ENCODE peak calls at places on chromosomes 4 and X, in ten cellular contexts. One of them, this sample, is unnamed.
A peak's percentile ranks its signal among the peaks of the same experiment; 100 is the strongest.

GRCh38 chr4:98653006-98653405 is 5.4 kb downstream of the TSPAN5 start:
- DNase-seq in neural crest cell: no peak
- DNase-seq in AG10803: peak; percentile 80
- DNase-seq in left ventricle myocardium inferior: no peak
- DNase-seq in HCT116: no peak
- DNase-seq in fibroblast of lung: peak; percentile 80
- DNase-seq in endothelial cell: no peak
- DNase-seq in esophagus squamous epithelium: no peak
- DNase-seq in colonic mucosa: no peak
- DNase-seq in endothelial cell of umbilical vein: no peak
- DNase-seq in this sample: no peak

GRCh38 chr4:122617597-122618593 is 3.0 kb downstream of the IL21 start:
- DNase-seq in neural crest cell: no peak
- DNase-seq in AG10803: peak; percentile 18
- DNase-seq in left ventricle myocardium inferior: no peak
- DNase-seq in HCT116: no peak
- DNase-seq in fibroblast of lung: no peak
- DNase-seq in endothelial cell: no peak
- DNase-seq in esophagus squamous epithelium: no peak
- DNase-seq in colonic mucosa: no peak
- DNase-seq in endothelial cell of umbilical vein: no peak
- DNase-seq in this sample: no peak

GRCh38 chr4:170776983-170777382 is 687.2 kb upstream of the AADAT start:
- DNase-seq in neural crest cell: no peak
- DNase-seq in AG10803: no peak
- DNase-seq in left ventricle myocardium inferior: no peak
- DNase-seq in HCT116: no peak
- DNase-seq in fibroblast of lung: no peak
- DNase-seq in endothelial cell: no peak
- DNase-seq in esophagus squamous epithelium: no peak
- DNase-seq in colonic mucosa: no peak
- DNase-seq in endothelial cell of umbilical vein: no peak
- DNase-seq in this sample: no peak

GRCh38 chrX:150408007-150408406 is 44.9 kb downstream of the MAMLD1 start:
- DNase-seq in neural crest cell: no peak
- DNase-seq in AG10803: no peak
- DNase-seq in left ventricle myocardium inferior: no peak
- DNase-seq in HCT116: no peak
- DNase-seq in fibroblast of lung: no peak
- DNase-seq in endothelial cell: no peak
- DNase-seq in esophagus squamous epithelium: no peak
- DNase-seq in colonic mucosa: no peak
- DNase-seq in endothelial cell of umbilical vein: no peak
- DNase-seq in this sample: no peak

GRCh38 chr4:75015627-75016026 is 82.7 kb downstream of the PARM1 start:
- DNase-seq in neural crest cell: no peak
- DNase-seq in AG10803: no peak
- DNase-seq in left ventricle myocardium inferior: peak; percentile 59
- DNase-seq in HCT116: no peak
- DNase-seq in fibroblast of lung: no peak
- DNase-seq in endothelial cell: no peak
- DNase-seq in esophagus squamous epithelium: no peak
- DNase-seq in colonic mucosa: no peak
- DNase-seq in endothelial cell of umbilical vein: no peak
- DNase-seq in this sample: no peak

GRCh38 chr4:8355864-8356565 is 84.5 kb downstream of the ACOX3 start:
- DNase-seq in neural crest cell: no peak
- DNase-seq in AG10803: peak; percentile 49
- DNase-seq in left ventricle myocardium inferior: no peak
- DNase-seq in HCT116: no peak
- DNase-seq in fibroblast of lung: no peak
- DNase-seq in endothelial cell: no peak
- DNase-seq in esophagus squamous epithelium: no peak
- DNase-seq in colonic mucosa: no peak
- DNase-seq in endothelial cell of umbilical vein: peak; percentile 36
- DNase-seq in this sample: no peak

GRCh38 chr4:145609494-145610427 is 9.4 kb upstream of the MMAA start:
- DNase-seq in neural crest cell: peak; percentile 68
- DNase-seq in AG10803: peak; percentile 72
- DNase-seq in left ventricle myocardium inferior: peak; percentile 31
- DNase-seq in HCT116: peak; percentile 68
- DNase-seq in fibroblast of lung: peak; percentile 82
- DNase-seq in endothelial cell: peak; percentile 78
- DNase-seq in esophagus squamous epithelium: no peak
- DNase-seq in colonic mucosa: peak; percentile 75
- DNase-seq in endothelial cell of umbilical vein: peak; percentile 91
- DNase-seq in this sample: peak; percentile 61

GRCh38 chrX:31483336-31483735 is 411.5 kb upstream of the FTHL17 start:
- DNase-seq in neural crest cell: no peak
- DNase-seq in AG10803: peak; percentile 63
- DNase-seq in left ventricle myocardium inferior: no peak
- DNase-seq in HCT116: no peak
- DNase-seq in fibroblast of lung: peak; percentile 83
- DNase-seq in endothelial cell: no peak
- DNase-seq in esophagus squamous epithelium: no peak
- DNase-seq in colonic mucosa: no peak
- DNase-seq in endothelial cell of umbilical vein: peak; percentile 77
- DNase-seq in this sample: no peak

GRCh38 chr4:36979494-36979893 is 265.0 kb upstream of the NWD2 start:
- DNase-seq in neural crest cell: no peak
- DNase-seq in AG10803: no peak
- DNase-seq in left ventricle myocardium inferior: no peak
- DNase-seq in HCT116: no peak
- DNase-seq in fibroblast of lung: no peak
- DNase-seq in endothelial cell: no peak
- DNase-seq in esophagus squamous epithelium: no peak
- DNase-seq in colonic mucosa: peak; percentile 88
- DNase-seq in endothelial cell of umbilical vein: no peak
- DNase-seq in this sample: no peak

GRCh38 chr4:78566834-78567501 is 15.4 kb downstream of the ANXA3 start:
- DNase-seq in neural crest cell: no peak
- DNase-seq in AG10803: no peak
- DNase-seq in left ventricle myocardium inferior: no peak
- DNase-seq in HCT116: no peak
- DNase-seq in fibroblast of lung: no peak
- DNase-seq in endothelial cell: no peak
- DNase-seq in esophagus squamous epithelium: no peak
- DNase-seq in colonic mucosa: no peak
- DNase-seq in endothelial cell of umbilical vein: no peak
- DNase-seq in this sample: no peak

GRCh38 chr4:44545781-44546180 is 97.2 kb upstream of the KCTD8 start:
- DNase-seq in neural crest cell: no peak
- DNase-seq in AG10803: no peak
- DNase-seq in left ventricle myocardium inferior: no peak
- DNase-seq in HCT116: no peak
- DNase-seq in fibroblast of lung: no peak
- DNase-seq in endothelial cell: no peak
- DNase-seq in esophagus squamous epithelium: no peak
- DNase-seq in colonic mucosa: no peak
- DNase-seq in endothelial cell of umbilical vein: no peak
- DNase-seq in this sample: no peak

GRCh38 chr4:178271386-178271785 is 829.1 kb upstream of the AGA start:
- DNase-seq in neural crest cell: no peak
- DNase-seq in AG10803: no peak
- DNase-seq in left ventricle myocardium inferior: no peak
- DNase-seq in HCT116: no peak
- DNase-seq in fibroblast of lung: no peak
- DNase-seq in endothelial cell: no peak
- DNase-seq in esophagus squamous epithelium: no peak
- DNase-seq in colonic mucosa: no peak
- DNase-seq in endothelial cell of umbilical vein: no peak
- DNase-seq in this sample: no peak

GRCh38 chr4:178273168-178273567 is 830.9 kb upstream of the AGA start:
- DNase-seq in neural crest cell: no peak
- DNase-seq in AG10803: no peak
- DNase-seq in left ventricle myocardium inferior: no peak
- DNase-seq in HCT116: no peak
- DNase-seq in fibroblast of lung: no peak
- DNase-seq in endothelial cell: no peak
- DNase-seq in esophagus squamous epithelium: no peak
- DNase-seq in colonic mucosa: no peak
- DNase-seq in endothelial cell of umbilical vein: no peak
- DNase-seq in this sample: no peak

GRCh38 chr4:178275671-178276360 is 833.6 kb upstream of the AGA start:
- DNase-seq in neural crest cell: no peak
- DNase-seq in AG10803: no peak
- DNase-seq in left ventricle myocardium inferior: no peak
- DNase-seq in HCT116: no peak
- DNase-seq in fibroblast of lung: no peak
- DNase-seq in endothelial cell: no peak
- DNase-seq in esophagus squamous epithelium: no peak
- DNase-seq in colonic mucosa: no peak
- DNase-seq in endothelial cell of umbilical vein: no peak
- DNase-seq in this sample: no peak
- TF ChIP-seq CTCF in neural crest cell: peak; percentile 36
- TF ChIP-seq CTCF in AG10803: no peak
- TF ChIP-seq CTCF in left ventricle myocardium inferior: no peak
- TF ChIP-seq CTCF in HCT116: no peak
- TF ChIP-seq CTCF in fibroblast of lung: no peak
- TF ChIP-seq CTCF in endothelial cell: peak; percentile 38
- TF ChIP-seq CTCF in esophagus squamous epithelium: no peak
- TF ChIP-seq CTCF in colonic mucosa: no peak
- TF ChIP-seq CTCF in endothelial cell of umbilical vein: no peak
- TF ChIP-seq CTCF in this sample: no peak

DNA sequence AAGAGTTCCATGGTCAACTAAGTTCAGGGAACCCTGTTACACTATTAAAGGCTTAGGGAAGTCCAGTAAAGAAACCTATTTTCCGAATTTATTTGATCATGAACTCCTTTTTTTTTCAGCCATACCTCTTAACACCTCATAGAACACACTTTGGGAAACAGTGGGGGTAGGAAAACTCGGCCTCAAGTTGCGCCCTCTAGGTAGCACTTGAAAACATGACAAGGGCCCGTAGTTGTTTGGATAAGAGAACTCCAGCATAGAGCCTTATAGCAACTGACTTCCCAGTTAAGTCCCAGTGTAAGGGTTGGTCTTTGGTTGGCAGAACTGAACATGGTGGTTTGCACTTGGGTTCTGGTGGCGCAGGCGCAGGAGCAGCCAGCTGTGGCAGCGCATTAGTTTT is 14.4 kb downstream of the OGT start:
- DNase-seq in neural crest cell: no peak
- DNase-seq in AG10803: no peak
- DNase-seq in left ventricle myocardium inferior: no peak
- DNase-seq in HCT116: no peak
- DNase-seq in fibroblast of lung: no peak
- DNase-seq in endothelial cell: no peak
- DNase-seq in esophagus squamous epithelium: no peak
- DNase-seq in colonic mucosa: no peak
- DNase-seq in endothelial cell of umbilical vein: no peak
- DNase-seq in this sample: no peak
- TF ChIP-seq CTCF in neural crest cell: no peak
- TF ChIP-seq CTCF in AG10803: no peak
- TF ChIP-seq CTCF in left ventricle myocardium inferior: no peak
- TF ChIP-seq CTCF in HCT116: no peak
- TF ChIP-seq CTCF in fibroblast of lung: no peak
- TF ChIP-seq CTCF in endothelial cell: no peak
- TF ChIP-seq CTCF in esophagus squamous epithelium: no peak
- TF ChIP-seq CTCF in colonic mucosa: no peak
- TF ChIP-seq CTCF in endothelial cell of umbilical vein: no peak
- TF ChIP-seq CTCF in this sample: no peak

DNA sequence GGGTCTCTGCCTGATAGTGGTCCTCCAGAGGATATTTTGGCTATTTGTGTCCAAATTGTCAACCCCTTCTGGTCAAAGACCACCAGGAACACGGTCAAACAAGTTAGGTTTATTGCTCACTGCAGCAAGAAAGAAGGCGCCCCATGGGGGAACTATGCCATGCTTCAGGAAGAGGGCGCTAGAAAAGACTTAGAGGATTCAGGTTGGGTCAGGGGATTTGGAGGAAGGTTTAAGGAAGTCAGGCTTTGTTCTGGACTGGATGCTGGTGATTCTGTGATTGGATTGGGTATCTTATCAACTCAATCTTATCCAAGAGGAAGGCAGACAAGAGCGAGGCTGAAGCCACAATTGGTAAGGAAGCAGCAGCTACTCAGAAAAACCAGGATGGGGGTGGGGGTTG is 14.3 kb upstream of the ELF4 start:
- DNase-seq in neural crest cell: no peak
- DNase-seq in AG10803: no peak
- DNase-seq in left ventricle myocardium inferior: no peak
- DNase-seq in HCT116: no peak
- DNase-seq in fibroblast of lung: no peak
- DNase-seq in endothelial cell: no peak
- DNase-seq in esophagus squamous epithelium: no peak
- DNase-seq in colonic mucosa: no peak
- DNase-seq in endothelial cell of umbilical vein: peak; percentile 6
- DNase-seq in this sample: no peak
- TF ChIP-seq CTCF in neural crest cell: no peak
- TF ChIP-seq CTCF in AG10803: no peak
- TF ChIP-seq CTCF in left ventricle myocardium inferior: no peak
- TF ChIP-seq CTCF in HCT116: no peak
- TF ChIP-seq CTCF in fibroblast of lung: no peak
- TF ChIP-seq CTCF in endothelial cell: no peak
- TF ChIP-seq CTCF in esophagus squamous epithelium: no peak
- TF ChIP-seq CTCF in colonic mucosa: no peak
- TF ChIP-seq CTCF in endothelial cell of umbilical vein: no peak
- TF ChIP-seq CTCF in this sample: no peak

GRCh38 chr4:107734120-107734519 is 14.1 kb upstream of the PAPSS1 start:
- DNase-seq in neural crest cell: no peak
- DNase-seq in AG10803: no peak
- DNase-seq in left ventricle myocardium inferior: no peak
- DNase-seq in HCT116: no peak
- DNase-seq in fibroblast of lung: no peak
- DNase-seq in endothelial cell: peak; percentile 39
- DNase-seq in esophagus squamous epithelium: no peak
- DNase-seq in colonic mucosa: no peak
- DNase-seq in endothelial cell of umbilical vein: no peak
- DNase-seq in this sample: no peak
- TF ChIP-seq CTCF in neural crest cell: peak; percentile 46
- TF ChIP-seq CTCF in AG10803: no peak
- TF ChIP-seq CTCF in left ventricle myocardium inferior: no peak
- TF ChIP-seq CTCF in HCT116: peak; percentile 20
- TF ChIP-seq CTCF in fibroblast of lung: peak; percentile 13
- TF ChIP-seq CTCF in endothelial cell: no peak
- TF ChIP-seq CTCF in esophagus squamous epithelium: no peak
- TF ChIP-seq CTCF in colonic mucosa: no peak
- TF ChIP-seq CTCF in endothelial cell of umbilical vein: no peak
- TF ChIP-seq CTCF in this sample: no peak

DNA sequence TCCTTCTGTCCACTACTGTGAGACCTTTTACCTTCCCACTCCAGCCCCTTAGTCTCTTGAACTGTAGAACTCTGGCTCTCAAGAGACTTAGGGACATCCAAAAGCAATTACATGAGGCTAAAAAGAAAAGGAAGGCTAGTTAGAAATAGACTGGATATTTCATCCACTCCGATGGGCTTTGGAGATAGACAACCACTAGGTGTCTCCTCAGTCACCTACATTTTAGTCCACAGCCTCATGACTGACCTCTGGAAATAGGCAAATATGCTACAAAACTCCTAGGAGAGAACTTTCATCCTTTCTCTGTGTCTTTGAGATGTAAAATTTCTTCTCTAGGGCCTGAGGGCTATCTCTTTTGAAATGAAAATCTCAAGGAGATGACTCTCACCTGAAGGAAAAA is 45.1 kb upstream of the LAMP2 start:
- DNase-seq in neural crest cell: no peak
- DNase-seq in AG10803: peak; percentile 15
- DNase-seq in left ventricle myocardium inferior: no peak
- DNase-seq in HCT116: no peak
- DNase-seq in fibroblast of lung: peak; percentile 34
- DNase-seq in endothelial cell: peak; percentile 2
- DNase-seq in esophagus squamous epithelium: no peak
- DNase-seq in colonic mucosa: no peak
- DNase-seq in endothelial cell of umbilical vein: peak; percentile 7
- DNase-seq in this sample: no peak
- TF ChIP-seq CTCF in neural crest cell: peak; percentile 45
- TF ChIP-seq CTCF in AG10803: peak; percentile 40
- TF ChIP-seq CTCF in left ventricle myocardium inferior: peak; percentile 21
- TF ChIP-seq CTCF in HCT116: peak; percentile 38
- TF ChIP-seq CTCF in fibroblast of lung: no peak
- TF ChIP-seq CTCF in endothelial cell: no peak
- TF ChIP-seq CTCF in esophagus squamous epithelium: no peak
- TF ChIP-seq CTCF in colonic mucosa: peak; percentile 21
- TF ChIP-seq CTCF in endothelial cell of umbilical vein: peak; percentile 14
- TF ChIP-seq CTCF in this sample: peak; percentile 31